ENCODE peak calls at places on chromosomes 3 and 15, in nine cellular contexts. O is skeletal muscle cell; J is CD4-positive, CD25-positive, alpha-beta regulatory T cell; D is GM06990; X is coronary artery; E is GM23248; S is spleen; R is IMR-90; C is WERI-Rb-1. P is an unnamed sample.

GRCh38 chr3:183779896-183780450 is 45.4 kb downstream of the MAP6D1 start:
- DNase-seq in O (no peak), J (no peak), D (no peak), X (no peak), E (peak; percentile 15), S (no peak), R (peak; percentile 9), C (no peak), P (no peak)

GRCh38 chr3:48398701-48399386 is 26.8 kb downstream of the FBXW12 start:
- DNase-seq in O (no peak), J (no peak), D (no peak), X (no peak), E (no peak), S (peak; percentile 70), R (no peak), C (peak; percentile 6), P (no peak)

GRCh38 chr3:57397175-57398026 is 104.9 kb upstream of the ASB14 start:
- DNase-seq in O (peak; percentile 3), J (peak; percentile 68), D (no peak), X (no peak), E (peak; percentile 63), S (no peak), R (peak; percentile 42), C (peak; percentile 60), P (peak; percentile 85)

GRCh38 chr3:157131861-157132260 is 28.1 kb downstream of the CCNL1 start:
- DNase-seq in O (no peak), J (no peak), D (no peak), X (no peak), E (peak; percentile 71), S (no peak), R (peak; percentile 61), C (no peak), P (no peak)

GRCh38 chr3:125435231-125435630 is 60.1 kb upstream of the ZNF148 start:
- DNase-seq in O (no peak), J (no peak), D (no peak), X (no peak), E (peak; percentile 14), S (no peak), R (no peak), C (no peak), P (peak; percentile 18)

GRCh38 chr15:91949361-91949760 is 95.9 kb downstream of the SLCO3A1 start:
- DNase-seq in O (no peak), J (no peak), D (no peak), X (no peak), E (no peak), S (no peak), R (no peak), C (no peak), P (no peak)

GRCh38 chr15:78422571-78423340 is 15.3 kb upstream of the IREB2 start:
- DNase-seq in O (no peak), J (peak; percentile 58), D (peak; percentile 43), X (no peak), E (peak; percentile 64), S (peak; percentile 89), R (peak; percentile 45), C (peak; percentile 59), P (peak; percentile 74)

GRCh38 chr3:127694467-127695215 is 21.9 kb downstream of the ABTB1 start:
- DNase-seq in O (no peak), J (peak; percentile 57), D (no peak), X (no peak), E (peak; percentile 51), S (peak; percentile 90), R (peak; percentile 20), C (peak; percentile 50), P (peak; percentile 59)

GRCh38 chr15:49212897-49213296 is 42.9 kb downstream of the GALK2 start:
- DNase-seq in O (no peak), J (no peak), D (no peak), X (no peak), E (no peak), S (no peak), R (no peak), C (no peak), P (no peak)

GRCh38 chr3:162391301-162391700 is 894.7 kb downstream of the OTOL1 start:
- DNase-seq in O (no peak), J (no peak), D (no peak), X (no peak), E (peak; percentile 76), S (no peak), R (peak; percentile 69), C (no peak), P (no peak)

GRCh38 chr3:149542375-149543312 is 68.1 kb downstream of the TM4SF4 start:
- DNase-seq in O (no peak), J (no peak), D (no peak), X (no peak), E (peak; percentile 40), S (no peak), R (no peak), C (no peak), P (no peak)

GRCh38 chr3:126300761-126301481 is 56.3 kb downstream of the KLF15 start:
- DNase-seq in O (no peak), J (no peak), D (no peak), X (no peak), E (no peak), S (peak; percentile 56), R (no peak), C (no peak), P (no peak)

GRCh38 chr15:40982855-40983254 is 29.6 kb downstream of the CHAC1 start:
- DNase-seq in O (no peak), J (no peak), D (no peak), X (no peak), E (peak; percentile 84), S (peak; percentile 82), R (peak; percentile 93), C (no peak), P (no peak)
- H3K4me3 ChIP-seq in O (no peak overlapping the region), J (no peak overlapping the region), D (no peak overlapping the region), X (no peak overlapping the region), E (no peak overlapping the region), S (no peak overlapping the region), R (no peak overlapping the region), C (no peak overlapping the region), P (no peak overlapping the region)

DNA sequence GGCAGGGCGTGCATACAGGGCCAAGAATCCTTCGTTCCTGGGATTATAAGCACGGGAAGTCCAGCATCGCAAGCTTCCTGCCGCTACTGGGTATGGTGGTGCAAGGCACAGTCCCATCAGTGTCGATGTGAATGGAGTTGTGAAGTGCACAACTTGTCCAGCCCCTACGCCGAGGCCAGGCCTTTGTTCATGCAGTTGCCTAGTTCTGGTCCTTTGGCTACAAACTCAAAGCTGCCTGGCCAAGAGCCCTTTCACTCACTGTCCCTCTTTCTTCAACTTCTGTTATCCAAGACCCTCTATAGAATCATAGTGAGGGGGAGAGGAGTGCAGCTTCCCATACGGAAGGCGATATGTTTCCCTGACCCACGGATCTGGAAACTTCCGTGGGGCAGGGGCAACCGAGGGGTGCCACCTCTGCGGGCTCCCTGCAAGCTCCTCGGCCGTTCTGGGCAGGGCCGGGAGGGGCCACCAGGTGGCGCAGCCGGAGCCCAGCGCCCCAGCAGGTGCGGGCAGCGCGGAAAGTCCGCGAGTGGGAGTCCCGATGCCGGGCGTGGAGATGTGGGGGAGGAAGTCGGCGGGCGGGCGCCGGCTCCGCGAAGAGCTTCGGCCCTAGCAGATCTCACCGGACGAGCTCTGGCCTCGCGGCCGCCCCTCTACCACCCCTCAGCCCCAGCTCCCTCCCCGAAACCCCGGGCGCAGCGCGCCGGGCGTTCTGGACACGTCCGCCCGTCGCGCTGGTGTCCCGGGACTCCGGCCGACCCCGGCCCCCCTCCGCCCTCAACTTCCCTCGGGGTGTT is 693 bp downstream of the RASGRP1 start:
- DNase-seq in O (no peak), J (peak; percentile 87), D (peak; percentile 89), X (peak; percentile 45), E (peak; percentile 68), S (peak; percentile 97), R (peak; percentile 35), C (peak; percentile 49), P (peak; percentile 90)
- H3K4me3 ChIP-seq in O (peak overlapping the region; percentile 51), J (peak overlapping the region; percentile 92), D (peak overlapping the region; percentile 74), X (peak overlapping the region; percentile 73), E (peak overlapping the region; percentile 68), S (peak overlapping the region; percentile 66), R (peak overlapping the region; percentile 52), C (peak overlapping the region; percentile 47), P (peak overlapping the region; percentile 71)

GRCh38 chr15:90580086-90580485 is 50.4 kb downstream of the CRTC3 start:
- DNase-seq in O (no peak), J (no peak), D (no peak), X (no peak), E (no peak), S (no peak), R (no peak), C (no peak), P (no peak)
- H3K4me3 ChIP-seq in O (no peak overlapping the region), J (no peak overlapping the region), D (no peak overlapping the region), X (no peak overlapping the region), E (no peak overlapping the region), S (no peak overlapping the region), R (no peak overlapping the region), C (no peak overlapping the region), P (no peak overlapping the region)

GRCh38 chr3:22103423-22103822 is 352.4 kb upstream of the ZNF385D start:
- DNase-seq in O (no peak), J (no peak), D (no peak), X (no peak), E (no peak), S (no peak), R (no peak), C (no peak), P (no peak)

DNA sequence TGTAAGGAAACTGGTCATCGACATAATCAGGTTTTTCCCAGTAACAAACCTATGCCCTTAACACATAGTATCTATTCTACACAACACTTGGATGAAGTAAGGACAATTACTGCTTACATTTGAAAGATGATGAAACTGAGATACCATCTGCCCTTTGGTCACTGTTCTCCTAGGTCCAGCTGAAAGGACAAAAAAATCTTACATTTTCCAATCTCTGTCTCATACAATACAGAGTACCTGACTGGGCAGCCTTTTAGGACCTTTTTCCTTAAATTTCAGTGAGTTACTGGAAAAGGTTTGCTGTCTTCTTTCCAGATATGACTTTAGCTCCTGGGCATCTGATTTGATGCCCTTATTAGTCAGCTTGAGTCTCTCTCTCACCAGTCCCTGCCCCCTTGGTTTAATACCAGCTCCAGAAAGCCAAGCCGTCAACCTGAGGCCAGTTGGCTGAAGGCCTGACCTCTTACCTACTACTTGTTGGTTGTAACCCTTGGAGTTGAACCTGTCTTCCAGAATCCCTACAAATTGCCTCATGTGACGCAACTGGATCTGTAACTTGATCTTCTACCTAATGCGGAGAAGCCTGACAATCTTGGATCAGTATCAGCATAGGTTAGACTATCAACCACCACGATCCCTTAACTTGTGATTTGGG is 355.3 kb upstream of the ZNF385D start:
- DNase-seq in O (no peak), J (no peak), D (no peak), X (no peak), E (no peak), S (no peak), R (no peak), C (no peak), P (no peak)
- H3K4me3 ChIP-seq in O (no peak overlapping the region), J (no peak overlapping the region), D (no peak overlapping the region), X (no peak overlapping the region), E (no peak overlapping the region), S (no peak overlapping the region), R (no peak overlapping the region), C (no peak overlapping the region), P (no peak overlapping the region)

GRCh38 chr3:121926380-121926779 is 32.2 kb downstream of the SLC15A2 start:
- DNase-seq in O (no peak), J (no peak), D (no peak), X (no peak), E (no peak), S (no peak), R (no peak), C (no peak), P (no peak)
- H3K4me3 ChIP-seq in O (no peak overlapping the region), J (no peak overlapping the region), D (no peak overlapping the region), X (no peak overlapping the region), E (no peak overlapping the region), S (no peak overlapping the region), R (no peak overlapping the region), C (no peak overlapping the region), P (no peak overlapping the region)

P was measured in GM12865.